ENCODE peak calls at places on chromosomes 7 and 10, in eight cellular contexts. A is lower leg skin, K is hepatocyte, B is ovary, Y is AG10803, T is PC-9, I is kidney epithelial cell, R is A549. L is an unnamed sample.

GRCh38 chr10:122567056-122567660 is 6.6 kb downstream of the DMBT1 start:
- DNase-seq in A (no peak), K (no peak), B (no peak), Y (peak; percentile 5), T (no peak), I (no peak), R (no peak), L (no peak)

GRCh38 chr7:72785166-72785955 is 42.6 kb downstream of the TYW1B start:
- DNase-seq in A (no peak), K (no peak), B (no peak), Y (peak; percentile 67), T (no peak), I (peak; percentile 28), R (no peak), L (peak; percentile 11)

GRCh38 chr7:79420464-79420863 is 33.0 kb downstream of the MAGI2 start:
- DNase-seq in A (peak; percentile 16), K (peak; percentile 40), B (no peak), Y (peak; percentile 93), T (no peak), I (peak; percentile 86), R (no peak), L (peak; percentile 94)

GRCh38 chr10:97812696-97813095 is 36.9 kb upstream of the GOLGA7B start:
- DNase-seq in A (no peak), K (no peak), B (no peak), Y (no peak), T (no peak), I (no peak), R (no peak), L (no peak)

GRCh38 chr10:119252051-119252465 is 44.7 kb downstream of the GRK5 start:
- DNase-seq in A (no peak), K (no peak), B (peak; percentile 56), Y (peak; percentile 35), T (no peak), I (no peak), R (no peak), L (no peak)

GRCh38 chr7:46970486-46970885 is 611.4 kb downstream of the TNS3 start:
- DNase-seq in A (no peak), K (no peak), B (no peak), Y (no peak), T (no peak), I (no peak), R (no peak), L (no peak)

GRCh38 chr7:70384891-70385290 is 747.1 kb upstream of the GALNT17 start:
- DNase-seq in A (no peak), K (peak; percentile 32), B (no peak), Y (peak; percentile 88), T (no peak), I (peak; percentile 89), R (no peak), L (peak; percentile 34)

GRCh38 chr7:134104166-134104565 is 23.0 kb upstream of the LRGUK start:
- DNase-seq in A (no peak), K (no peak), B (no peak), Y (no peak), T (no peak), I (no peak), R (no peak), L (no peak)

GRCh38 chr10:5987747-5988146 is 10.4 kb upstream of the IL15RA start:
- DNase-seq in A (peak; percentile 82), K (no peak), B (no peak), Y (no peak), T (no peak), I (no peak), R (no peak), L (no peak)

GRCh38 chr10:5442056-5442989 is 30.0 kb downstream of the NET1 start:
- DNase-seq in A (peak; percentile 62), K (peak; percentile 67), B (no peak), Y (peak; percentile 47), T (peak; percentile 39), I (no peak), R (peak; percentile 34), L (no peak)

GRCh38 chr7:29369909-29370488 is 175.4 kb downstream of the CHN2 start:
- DNase-seq in A (no peak), K (peak; percentile 19), B (no peak), Y (no peak), T (no peak), I (no peak), R (no peak), L (no peak)

GRCh38 chr7:95113590-95113989 is 206.2 kb downstream of the PPP1R9A start:
- DNase-seq in A (no peak), K (no peak), B (no peak), Y (no peak), T (no peak), I (no peak), R (no peak), L (no peak)

GRCh38 chr7:69871213-69871885 is 273.1 kb downstream of the AUTS2 start:
- DNase-seq in A (no peak), K (no peak), B (no peak), Y (peak; percentile 70), T (no peak), I (peak; percentile 77), R (peak; percentile 44), L (peak; percentile 27)

GRCh38 chr7:753190-753589 is 26.1 kb upstream of the PRKAR1B start:
- DNase-seq in A (no peak), K (no peak), B (peak; percentile 11), Y (no peak), T (no peak), I (no peak), R (no peak), L (no peak)

GRCh38 chr10:115092555-115093285 is 445 bp upstream of the ATRNL1 start:
- DNase-seq in A (no peak), K (peak; percentile 68), B (peak; percentile 75), Y (peak; percentile 12), T (no peak), I (no peak), R (no peak), L (peak; percentile 5)

GRCh38 chr10:91901784-91902677 is 7.3 kb downstream of the FGFBP3 start:
- DNase-seq in A (peak; percentile 60), K (peak; percentile 79), B (no peak), Y (peak; percentile 81), T (peak; percentile 12), I (peak; percentile 89), R (peak; percentile 45), L (peak; percentile 71)

DNA sequence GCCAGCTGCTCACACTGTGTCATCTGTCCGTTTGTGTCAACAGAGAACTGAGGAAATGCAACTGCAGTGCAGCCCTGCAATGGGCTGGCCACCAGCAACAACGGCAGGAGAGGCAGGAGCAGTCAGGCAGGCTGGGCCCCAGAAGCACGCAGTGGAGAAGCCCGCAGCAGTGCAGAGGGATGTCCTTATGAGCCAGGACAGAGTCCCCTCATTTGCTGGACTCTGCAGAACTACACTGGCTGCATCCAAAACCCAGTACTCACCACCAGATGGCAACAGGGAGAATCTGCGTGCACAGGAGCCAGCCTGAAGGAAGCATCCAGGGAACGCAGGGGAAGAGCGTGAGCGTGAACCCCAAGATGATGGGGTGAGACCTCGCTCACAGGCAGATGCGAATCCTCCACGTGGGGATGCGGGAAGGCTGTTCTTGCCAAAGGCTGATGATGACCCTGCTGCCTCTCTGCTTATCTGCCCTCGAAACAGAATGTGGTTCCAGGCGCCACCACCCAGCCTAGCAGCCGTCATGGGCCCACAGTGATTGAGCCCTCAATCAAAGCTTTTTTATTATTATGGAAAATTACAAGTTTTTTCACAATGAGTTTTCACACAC is 232.1 kb downstream of the PTPRN2 start:
- DNase-seq in A (no peak), K (no peak), B (no peak), Y (no peak), T (no peak), I (no peak), R (no peak), L (no peak)
- TF ChIP-seq CTCF in A (no peak), K (peak; percentile 23), B (no peak), Y (no peak), T (peak; percentile 64), I (no peak), R (no peak), L (peak; percentile 15)

DNA sequence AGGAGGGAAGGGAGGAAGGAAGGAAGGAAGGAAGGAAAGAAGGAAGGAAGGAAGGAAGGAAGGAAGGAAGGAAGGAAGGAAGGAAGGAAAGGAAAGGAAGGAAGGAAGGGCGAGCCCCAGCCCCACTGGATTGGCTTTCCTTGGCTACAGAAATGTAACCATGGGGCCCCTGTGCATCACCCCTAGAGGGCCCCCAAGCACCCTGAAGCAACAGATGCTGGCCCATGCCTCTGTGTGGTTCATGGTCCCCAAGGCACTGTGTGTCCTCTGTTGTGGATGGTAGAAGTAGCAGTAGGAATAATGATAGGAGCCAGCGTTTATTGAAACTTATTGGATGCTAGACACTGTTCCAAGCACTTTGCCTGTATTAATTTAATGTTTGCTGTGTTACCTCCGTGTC is 116.6 kb upstream of the MACROH2A2 start:
- DNase-seq in A (no peak), K (no peak), B (no peak), Y (no peak), T (peak; percentile 8), I (no peak), R (no peak), L (no peak)
- H3K4me3 ChIP-seq in A (no peak overlapping the region), K (no peak overlapping the region), B (no peak overlapping the region), Y (no peak overlapping the region), T (no peak overlapping the region), I (no peak overlapping the region), R (no peak overlapping the region), L (no peak overlapping the region)

GRCh38 chr7:149013876-149014275 is 14.4 kb downstream of the PDIA4 start:
- DNase-seq in A (no peak), K (no peak), B (no peak), Y (no peak), T (no peak), I (no peak), R (no peak), L (no peak)
- TF ChIP-seq CTCF in A (no peak), K (no peak), B (no peak), Y (no peak), T (no peak), I (no peak), R (no peak), L (no peak)

DNA sequence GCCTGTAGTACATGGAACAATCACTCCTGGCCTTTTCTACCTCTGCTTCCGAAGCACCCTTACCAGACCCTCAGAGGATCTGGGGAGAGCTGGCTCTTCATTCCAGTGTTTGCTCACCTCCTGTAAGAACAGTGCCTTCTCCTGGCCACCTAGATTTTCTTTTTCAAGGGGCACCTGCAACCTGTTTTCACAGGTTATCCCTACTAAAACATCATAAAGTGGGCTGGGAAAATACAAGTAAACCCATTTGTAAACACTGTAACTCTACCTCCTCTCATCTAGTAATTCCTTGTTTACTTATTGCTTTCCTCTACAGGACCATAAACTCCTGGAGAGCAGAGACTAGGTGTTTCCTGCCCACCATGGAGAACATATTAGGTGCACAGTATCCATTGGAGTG is 1.1 kb downstream of the PIK3AP1 start:
- DNase-seq in A (no peak), K (peak; percentile 24), B (no peak), Y (no peak), T (no peak), I (no peak), R (no peak), L (no peak)
- H3K4me3 ChIP-seq in A (no peak overlapping the region), K (no peak overlapping the region), B (no peak overlapping the region), Y (no peak overlapping the region), T (no peak overlapping the region), I (no peak overlapping the region), R (no peak overlapping the region), L (no peak overlapping the region)

L was measured in AG09309.